ENCODE peak calls at places on chromosomes 3 and 15, in nine cellular contexts. T is frontal cortex, K is activated gamma-delta T cell treated with Interleukin-2 at 50 U/mL for 16 hours, Z is left lung, R is hippocampal formation, B is glutamatergic neuron, A is neuronal stem cell, W is GM06990, O is AG09309. I is an unnamed sample.

GRCh38 chr3:131610174-131610573 is 107.4 kb upstream of the MRPL3 start:
- DNase-seq in T (no peak), K (no peak), Z (no peak), R (no peak), B (no peak), A (no peak), W (no peak), O (no peak), I (no peak)

GRCh38 chr15:97995881-97996603 is 35.5 kb downstream of the ARRDC4 start:
- DNase-seq in T (no peak), K (no peak), Z (no peak), R (no peak), B (peak), A (no peak), W (no peak), O (no peak), I (no peak)

GRCh38 chr3:24299801-24300626 is 194.6 kb downstream of the THRB start:
- DNase-seq in T (no peak), K (no peak), Z (no peak), R (no peak), B (no peak), A (no peak), W (no peak), O (no peak), I (no peak)

GRCh38 chr3:140505256-140505655 is 172.6 kb upstream of the TRIM42 start:
- DNase-seq in T (no peak), K (no peak), Z (no peak), R (no peak), B (no peak), A (peak), W (no peak), O (no peak), I (no peak)

GRCh38 chr15:31297880-31298456 is 28.7 kb upstream of the KLF13 start:
- DNase-seq in T (no peak), K (no peak), Z (no peak), R (no peak), B (no peak), A (no peak), W (no peak), O (no peak), I (no peak)

GRCh38 chr15:49282366-49282765 is 112.3 kb downstream of the GALK2 start:
- DNase-seq in T (no peak), K (no peak), Z (no peak), R (no peak), B (no peak), A (no peak), W (no peak), O (peak), I (peak)

GRCh38 chr3:58167431-58168351 is 43.1 kb downstream of the DNASE1L3 start:
- DNase-seq in T (peak), K (peak), Z (peak), R (peak), B (peak), A (no peak), W (no peak), O (no peak), I (peak)

GRCh38 chr15:42141795-42142667 is 14.4 kb downstream of the PLA2G4F start:
- DNase-seq in T (no peak), K (no peak), Z (no peak), R (no peak), B (no peak), A (no peak), W (no peak), O (no peak), I (no peak)

GRCh38 chr15:101723161-101723873 is 956 bp downstream of the TARS3 start:
- DNase-seq in T (no peak), K (peak), Z (no peak), R (no peak), B (no peak), A (no peak), W (peak), O (no peak), I (peak)

GRCh38 chr15:36501063-36501678 is 78.3 kb upstream of the CDIN1 start:
- DNase-seq in T (peak), K (no peak), Z (no peak), R (peak), B (no peak), A (peak), W (no peak), O (peak), I (peak)

GRCh38 chr15:39598958-39599845 is 18.3 kb downstream of the THBS1 start:
- DNase-seq in T (no peak), K (no peak), Z (no peak), R (no peak), B (no peak), A (no peak), W (no peak), O (peak), I (peak)

GRCh38 chr3:169128579-169128978 is 534.9 kb downstream of the MECOM start:
- DNase-seq in T (no peak), K (no peak), Z (no peak), R (no peak), B (no peak), A (no peak), W (no peak), O (no peak), I (no peak)

GRCh38 chr3:188188911-188189310 is 35.0 kb downstream of the LPP start:
- DNase-seq in T (no peak), K (no peak), Z (no peak), R (no peak), B (no peak), A (no peak), W (no peak), O (no peak), I (no peak)

GRCh38 chr3:181568248-181568647 is 143.5 kb upstream of the SOX2 start:
- DNase-seq in T (no peak), K (no peak), Z (no peak), R (no peak), B (no peak), A (no peak), W (no peak), O (no peak), I (no peak)

GRCh38 chr15:90067953-90068613 is 34.2 kb downstream of the IDH2 start:
- DNase-seq in T (no peak), K (no peak), Z (peak), R (no peak), B (no peak), A (no peak), W (no peak), O (no peak), I (no peak)

GRCh38 chr3:184827572-184827971 is 15.6 kb downstream of the VPS8 start:
- DNase-seq in T (no peak), K (no peak), Z (no peak), R (no peak), B (no peak), A (no peak), W (no peak), O (no peak), I (no peak)

GRCh38 chr3:145015243-145015642 is 1043.6 kb downstream of the DIPK2A start:
- DNase-seq in T (no peak), K (no peak), Z (no peak), R (no peak), B (no peak), A (no peak), W (no peak), O (peak), I (peak)

GRCh38 chr3:119403201-119403600 is 60.2 kb downstream of the TMEM39A start:
- DNase-seq in T (no peak), K (no peak), Z (no peak), R (no peak), B (no peak), A (no peak), W (no peak), O (no peak), I (no peak)

GRCh38 chr15:86653344-86654192 is 573.9 kb downstream of the AGBL1 start:
- DNase-seq in T (no peak), K (no peak), Z (no peak), R (no peak), B (no peak), A (no peak), W (no peak), O (no peak), I (no peak)

GRCh38 chr3:76383781-76384180 is 598.4 kb upstream of the ZNF717 start:
- DNase-seq in T (peak), K (no peak), Z (no peak), R (no peak), B (peak), A (no peak), W (no peak), O (no peak), I (no peak)

GRCh38 chr15:63826513-63826912 is 7.2 kb downstream of the HERC1 start:
- DNase-seq in T (no peak), K (peak), Z (no peak), R (no peak), B (no peak), A (no peak), W (no peak), O (peak), I (no peak)